ENCODE peak calls at places on chromosome 10, in four cellular contexts. O is Daoy, A is IMR-90, X is brain microvascular endothelial cell. L is an unnamed sample.

GRCh38 chr10:93435621-93436385 is 46.3 kb downstream of the MYOF start:
- DNase-seq in O (peak), A (peak), X (peak), L (peak)

GRCh38 chr10:132264966-132265877 is 42.5 kb downstream of the STK32C start:
- DNase-seq in O (no peak), A (peak), X (no peak), L (no peak)

GRCh38 chr10:74995806-74996205 is 115.7 kb upstream of the SAMD8 start:
- DNase-seq in O (no peak), A (no peak), X (no peak), L (no peak)

GRCh38 chr10:69911571-69912528 is 110.1 kb downstream of the COL13A1 start:
- DNase-seq in O (no peak), A (no peak), X (no peak), L (no peak)

GRCh38 chr10:5070648-5071410 is 23.4 kb upstream of the AKR1C3 start:
- DNase-seq in O (no peak), A (peak), X (no peak), L (no peak)

GRCh38 chr10:46006219-46006618 is 24.2 kb downstream of the NCOA4 start:
- DNase-seq in O (peak), A (peak), X (no peak), L (no peak)

GRCh38 chr10:79429751-79430150 is 15.7 kb downstream of the ZCCHC24 start:
- DNase-seq in O (no peak), A (no peak), X (no peak), L (no peak)

GRCh38 chr10:71856619-71857018 is 5.6 kb upstream of the PSAP start:
- DNase-seq in O (no peak), A (no peak), X (no peak), L (no peak)

GRCh38 chr10:71382757-71383156 is 14.0 kb upstream of the CDH23 start:
- DNase-seq in O (no peak), A (peak), X (no peak), L (no peak)

GRCh38 chr10:13893926-13894325 is 307.2 kb downstream of the PRPF18 start:
- DNase-seq in O (peak), A (peak), X (peak), L (no peak)

GRCh38 chr10:103584216-103585010 is 90.9 kb downstream of the NEURL1 start:
- DNase-seq in O (no peak), A (no peak), X (no peak), L (no peak)

GRCh38 chr10:22047812-22048211 is 44.3 kb upstream of the DNAJC1 start:
- DNase-seq in O (no peak), A (no peak), X (no peak), L (no peak)

GRCh38 chr10:36393800-36394199 is 731.6 kb upstream of the ANKRD30A start:
- DNase-seq in O (no peak), A (no peak), X (no peak), L (no peak)